ENCODE peak calls at places on chromosomes 13 and 19, in four cellular contexts. One of them, this sample, is unnamed.

GRCh38 chr13:40344270-40345148 is 321.9 kb downstream of the FOXO1 start:
- DNase-seq in AG04450: no peak
- DNase-seq in esophagus muscularis mucosa: no peak
- DNase-seq in foreskin fibroblast: no peak
- DNase-seq in this sample: no peak

GRCh38 chr13:111470933-111471332 is 150.5 kb downstream of the TEX29 start:
- DNase-seq in AG04450: no peak
- DNase-seq in foreskin fibroblast: no peak
- DNase-seq in esophagus muscularis mucosa: no peak
- DNase-seq in this sample: no peak

GRCh38 chr13:99258210-99258860 is at the start of gene GPR18:
- DNase-seq in AG04450: no peak
- DNase-seq in esophagus muscularis mucosa: no peak
- DNase-seq in foreskin fibroblast: no peak
- DNase-seq in this sample: no peak

GRCh38 chr19:8069116-8069973 is 16.8 kb downstream of the CCL25 start:
- DNase-seq in esophagus muscularis mucosa: no peak
- DNase-seq in AG04450: no peak
- DNase-seq in foreskin fibroblast: no peak
- DNase-seq in this sample: no peak

GRCh38 chr19:17309962-17310461 is 649 bp downstream of the DDA1 start:
- DNase-seq in esophagus muscularis mucosa: no peak
- DNase-seq in AG04450: no peak
- DNase-seq in foreskin fibroblast: no peak
- DNase-seq in this sample: no peak

GRCh38 chr19:54455786-54456422 is 6.9 kb downstream of the LENG8 start:
- DNase-seq in foreskin fibroblast: no peak
- DNase-seq in AG04450: no peak
- DNase-seq in esophagus muscularis mucosa: no peak
- DNase-seq in this sample: no peak

GRCh38 chr13:100440756-100441421 is 147.7 kb downstream of the GGACT start:
- DNase-seq in foreskin fibroblast: peak; percentile 45
- DNase-seq in AG04450: peak; percentile 21
- DNase-seq in esophagus muscularis mucosa: no peak
- DNase-seq in this sample: no peak

GRCh38 chr19:15234525-15235130 is 2.4 kb upstream of the EPHX3 start:
- DNase-seq in AG04450: no peak
- DNase-seq in esophagus muscularis mucosa: no peak
- DNase-seq in foreskin fibroblast: no peak
- DNase-seq in this sample: no peak

GRCh38 chr19:29409121-29409862 is 116.5 kb upstream of the VSTM2B start:
- DNase-seq in AG04450: no peak
- DNase-seq in foreskin fibroblast: no peak
- DNase-seq in esophagus muscularis mucosa: no peak
- DNase-seq in this sample: no peak

GRCh38 chr19:33429891-33430673 is 56.6 kb downstream of the CEBPG start:
- DNase-seq in esophagus muscularis mucosa: no peak
- DNase-seq in AG04450: no peak
- DNase-seq in foreskin fibroblast: no peak
- DNase-seq in this sample: no peak

GRCh38 chr19:36771275-36772231 is 1.1 kb downstream of the ZNF850 start:
- DNase-seq in AG04450: peak; percentile 58
- DNase-seq in foreskin fibroblast: peak; percentile 65
- DNase-seq in esophagus muscularis mucosa: peak; percentile 91
- DNase-seq in this sample: peak; percentile 83

GRCh38 chr13:46143239-46143701 is 38.4 kb upstream of the CPB2 start:
- DNase-seq in foreskin fibroblast: no peak
- DNase-seq in AG04450: no peak
- DNase-seq in esophagus muscularis mucosa: no peak
- DNase-seq in this sample: peak; percentile 18

GRCh38 chr13:26656919-26657318 is 99.4 kb downstream of the WASF3 start:
- DNase-seq in AG04450: peak; percentile 68
- DNase-seq in esophagus muscularis mucosa: no peak
- DNase-seq in foreskin fibroblast: peak; percentile 3
- DNase-seq in this sample: peak; percentile 53

GRCh38 chr19:32269831-32270230 is 75.6 kb upstream of the ZNF507 start:
- DNase-seq in foreskin fibroblast: no peak
- DNase-seq in AG04450: no peak
- DNase-seq in esophagus muscularis mucosa: no peak
- DNase-seq in this sample: no peak

GRCh38 chr19:7924651-7925170 is 1.2 kb downstream of the CTXN1 start:
- DNase-seq in foreskin fibroblast: no peak
- DNase-seq in esophagus muscularis mucosa: no peak
- DNase-seq in AG04450: no peak
- DNase-seq in this sample: no peak

GRCh38 chr13:80473695-80474094 is 132.8 kb upstream of the SPRY2 start:
- DNase-seq in foreskin fibroblast: peak; percentile 75
- DNase-seq in AG04450: no peak
- DNase-seq in esophagus muscularis mucosa: no peak
- DNase-seq in this sample: peak; percentile 91

GRCh38 chr19:39515551-39516191 is 732 bp downstream of the SELENOV start:
- DNase-seq in esophagus muscularis mucosa: no peak
- DNase-seq in foreskin fibroblast: no peak
- DNase-seq in AG04450: no peak
- DNase-seq in this sample: no peak

GRCh38 chr19:12930002-12930645 is 3.4 kb downstream of the FARSA start:
- DNase-seq in AG04450: no peak
- DNase-seq in foreskin fibroblast: no peak
- DNase-seq in esophagus muscularis mucosa: no peak
- DNase-seq in this sample: no peak
- TF ChIP-seq CTCF in AG04450: no peak
- TF ChIP-seq CTCF in foreskin fibroblast: no peak
- TF ChIP-seq CTCF in esophagus muscularis mucosa: no peak
- TF ChIP-seq CTCF in this sample: no peak

GRCh38 chr13:76929320-76929719 is 19.0 kb upstream of the ACOD1 start:
- DNase-seq in foreskin fibroblast: no peak
- DNase-seq in esophagus muscularis mucosa: no peak
- DNase-seq in AG04450: no peak
- DNase-seq in this sample: peak; percentile 26

GRCh38 chr13:76929975-76930374 is 18.3 kb upstream of the ACOD1 start:
- DNase-seq in esophagus muscularis mucosa: no peak
- DNase-seq in foreskin fibroblast: no peak
- DNase-seq in AG04450: no peak
- DNase-seq in this sample: no peak

GRCh38 chr13:76928456-76928855 is 19.9 kb upstream of the ACOD1 start:
- DNase-seq in foreskin fibroblast: no peak
- DNase-seq in esophagus muscularis mucosa: no peak
- DNase-seq in AG04450: no peak
- DNase-seq in this sample: peak; percentile 54

GRCh38 chr13:76925115-76925514 is 23.2 kb upstream of the ACOD1 start:
- DNase-seq in AG04450: no peak
- DNase-seq in esophagus muscularis mucosa: peak; percentile 29
- DNase-seq in foreskin fibroblast: no peak
- DNase-seq in this sample: peak; percentile 21

DNA sequence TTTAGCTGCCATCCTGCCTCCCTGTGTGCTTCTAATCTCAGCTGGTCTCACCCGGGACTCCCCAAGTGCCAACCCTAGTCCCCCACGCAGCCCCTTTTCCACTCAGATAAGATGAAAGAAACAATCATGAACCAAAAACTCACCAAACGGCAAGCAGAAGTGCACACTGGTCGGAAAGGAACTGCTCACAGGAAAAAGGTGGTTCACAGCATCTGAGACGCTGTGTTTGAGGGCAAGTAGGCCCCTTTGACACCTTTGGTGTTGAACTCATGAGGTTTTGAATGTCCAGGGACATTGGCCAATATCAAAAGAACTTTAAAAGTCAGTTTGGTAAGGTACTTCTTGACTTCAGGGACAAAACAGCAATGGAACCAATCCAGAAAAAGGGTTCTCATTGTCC is 20.4 kb upstream of the ACOD1 start:
- DNase-seq in foreskin fibroblast: no peak
- DNase-seq in AG04450: no peak
- DNase-seq in esophagus muscularis mucosa: no peak
- DNase-seq in this sample: no peak
- H3K4me3 ChIP-seq in foreskin fibroblast: no peak overlapping the region
- H3K4me3 ChIP-seq in AG04450: no peak overlapping the region
- H3K4me3 ChIP-seq in esophagus muscularis mucosa: no peak overlapping the region
- H3K4me3 ChIP-seq in this sample: no peak overlapping the region

DNA sequence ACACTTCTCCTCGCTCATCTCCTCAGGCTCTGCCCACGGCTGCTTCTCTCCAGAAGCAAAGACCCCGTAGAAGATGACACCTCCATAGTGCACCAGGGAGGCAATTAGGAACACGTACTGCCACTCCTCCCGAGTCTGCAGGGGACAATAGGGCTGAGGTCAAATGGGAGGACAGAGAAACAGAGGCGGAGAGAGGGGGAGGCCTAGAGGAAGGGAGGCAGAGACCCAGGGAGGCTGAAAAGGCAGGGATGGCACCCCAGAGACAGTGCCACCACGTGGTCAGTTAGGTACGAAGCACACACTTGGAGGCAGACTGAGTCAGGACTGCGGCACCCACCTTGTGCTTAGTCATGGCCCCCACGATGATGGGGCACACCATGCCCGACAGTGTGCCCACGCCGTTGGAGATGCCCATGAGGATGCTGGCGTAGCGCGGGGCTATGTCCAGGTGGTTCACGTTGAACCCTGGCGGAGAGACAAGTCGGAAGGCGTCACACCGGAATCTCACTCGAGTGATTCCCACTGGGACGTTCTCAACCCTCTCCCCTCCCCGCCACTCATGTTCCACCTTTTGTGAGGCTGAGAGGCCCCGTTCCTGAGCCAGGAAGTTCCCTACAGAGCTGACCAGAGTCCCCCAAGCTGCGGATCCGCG is 5.6 kb downstream of the GFY start:
- DNase-seq in AG04450: no peak
- DNase-seq in foreskin fibroblast: no peak
- DNase-seq in esophagus muscularis mucosa: no peak
- DNase-seq in this sample: no peak
- TF ChIP-seq CTCF in AG04450: peak; percentile 16
- TF ChIP-seq CTCF in foreskin fibroblast: peak; percentile 3
- TF ChIP-seq CTCF in esophagus muscularis mucosa: no peak
- TF ChIP-seq CTCF in this sample: peak; percentile 24

GRCh38 chr13:50230365-50230978 is 215.2 kb downstream of the KCNRG start:
- DNase-seq in esophagus muscularis mucosa: no peak
- DNase-seq in AG04450: no peak
- DNase-seq in foreskin fibroblast: peak; percentile 30
- DNase-seq in this sample: peak; percentile 83
- H3K4me3 ChIP-seq in esophagus muscularis mucosa: no peak overlapping the region
- H3K4me3 ChIP-seq in AG04450: no peak overlapping the region
- H3K4me3 ChIP-seq in foreskin fibroblast: no peak overlapping the region
- H3K4me3 ChIP-seq in this sample: no peak overlapping the region

DNA sequence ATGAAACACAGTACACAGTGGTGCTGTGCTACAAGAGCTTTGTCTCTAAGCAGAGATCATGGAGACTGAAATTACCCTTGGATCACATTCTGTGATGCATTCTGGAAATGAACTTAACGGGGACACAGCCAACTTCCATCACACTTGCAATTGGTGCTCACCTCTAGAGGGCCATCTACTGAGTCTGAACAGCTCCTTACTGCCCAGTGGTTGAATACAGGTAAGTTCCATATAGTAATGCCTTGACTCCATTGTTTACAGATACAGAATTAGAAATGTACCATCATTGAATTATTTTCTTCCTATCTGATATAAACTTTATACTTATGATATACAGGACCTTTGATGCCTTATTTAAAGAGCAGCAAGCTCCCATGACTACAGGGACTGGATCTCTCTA is 686.4 kb downstream of the PCDH9 start:
- DNase-seq in esophagus muscularis mucosa: no peak
- DNase-seq in AG04450: no peak
- DNase-seq in foreskin fibroblast: no peak
- DNase-seq in this sample: peak; percentile 15
- TF ChIP-seq CTCF in esophagus muscularis mucosa: no peak
- TF ChIP-seq CTCF in AG04450: no peak
- TF ChIP-seq CTCF in foreskin fibroblast: no peak
- TF ChIP-seq CTCF in this sample: peak; percentile 40

GRCh38 chr19:2618611-2619010 is 83.9 kb downstream of the GNG7 start:
- DNase-seq in esophagus muscularis mucosa: no peak
- DNase-seq in foreskin fibroblast: peak; percentile 72
- DNase-seq in AG04450: no peak
- DNase-seq in this sample: peak; percentile 84
- H3K4me3 ChIP-seq in esophagus muscularis mucosa: no peak overlapping the region
- H3K4me3 ChIP-seq in foreskin fibroblast: no peak overlapping the region
- H3K4me3 ChIP-seq in AG04450: no peak overlapping the region
- H3K4me3 ChIP-seq in this sample: no peak overlapping the region

GRCh38 chr19:11251650-11252314 is 10.5 kb downstream of the DOCK6 start:
- DNase-seq in esophagus muscularis mucosa: no peak
- DNase-seq in foreskin fibroblast: no peak
- DNase-seq in AG04450: no peak
- DNase-seq in this sample: no peak

GRCh38 chr19:11252665-11253355 is 9.5 kb downstream of the DOCK6 start:
- DNase-seq in esophagus muscularis mucosa: no peak
- DNase-seq in foreskin fibroblast: no peak
- DNase-seq in AG04450: no peak
- DNase-seq in this sample: no peak

GRCh38 chr19:11257827-11258380 is 4.4 kb downstream of the DOCK6 start:
- DNase-seq in AG04450: no peak
- DNase-seq in foreskin fibroblast: no peak
- DNase-seq in esophagus muscularis mucosa: no peak
- DNase-seq in this sample: peak; percentile 63

GRCh38 chr19:11254662-11255061 is 7.7 kb downstream of the DOCK6 start:
- DNase-seq in AG04450: no peak
- DNase-seq in esophagus muscularis mucosa: no peak
- DNase-seq in foreskin fibroblast: no peak
- DNase-seq in this sample: no peak

DNA sequence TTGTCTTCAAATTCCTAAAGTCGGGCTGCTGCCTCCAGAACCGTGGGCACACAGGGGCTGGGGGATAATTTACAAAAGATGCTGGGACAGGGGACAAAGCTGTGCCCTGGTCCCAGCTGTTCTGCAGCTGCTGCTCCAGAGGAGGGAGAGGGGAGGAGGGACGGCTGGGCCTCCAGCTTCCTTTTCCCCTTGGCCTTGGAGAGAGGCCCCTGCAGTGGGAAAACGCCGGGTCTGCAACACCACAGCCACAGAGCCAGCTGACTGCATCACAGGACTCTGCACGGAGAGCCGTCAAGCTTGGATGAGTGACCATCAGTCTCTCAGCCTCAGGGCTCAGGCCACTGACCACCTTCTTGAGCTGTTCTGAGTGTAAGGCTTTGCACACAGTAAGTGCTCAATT is 6.1 kb downstream of the DOCK6 start:
- DNase-seq in foreskin fibroblast: peak; percentile 38
- DNase-seq in esophagus muscularis mucosa: no peak
- DNase-seq in AG04450: no peak
- DNase-seq in this sample: no peak
- TF ChIP-seq CTCF in foreskin fibroblast: no peak
- TF ChIP-seq CTCF in esophagus muscularis mucosa: no peak
- TF ChIP-seq CTCF in AG04450: no peak
- TF ChIP-seq CTCF in this sample: no peak

This sample was measured in epithelial cell of esophagus.